ENCODE peak calls at places on chromosomes 4 and X, in six cellular contexts. One of them, this sample, is unnamed.

GRCh38 chrX:150767475-150768131 is 74.4 kb downstream of the MTMR1 start:
- DNase-seq in K562: peak
- DNase-seq in GM12878: no peak
- DNase-seq in HCT116: no peak
- DNase-seq in HepG2: no peak
- DNase-seq in H1: no peak
- DNase-seq in this sample: no peak

GRCh38 chr4:164977243-164978164 is at the start of gene TRIM61:
- DNase-seq in K562: peak
- DNase-seq in GM12878: peak
- DNase-seq in HCT116: no peak
- DNase-seq in HepG2: no peak
- DNase-seq in H1: no peak
- DNase-seq in this sample: no peak

GRCh38 chrX:34365482-34365881 is 233.4 kb upstream of the FAM47A start:
- DNase-seq in K562: no peak
- DNase-seq in GM12878: no peak
- DNase-seq in HCT116: no peak
- DNase-seq in HepG2: no peak
- DNase-seq in H1: no peak
- DNase-seq in this sample: peak

GRCh38 chr4:119011607-119011988 is 122.9 kb downstream of the SYNPO2 start:
- DNase-seq in K562: no peak
- DNase-seq in GM12878: no peak
- DNase-seq in HCT116: no peak
- DNase-seq in HepG2: no peak
- DNase-seq in H1: no peak
- DNase-seq in this sample: no peak

GRCh38 chrX:2462780-2463179 is 38.0 kb downstream of the DHRSX start:
- DNase-seq in K562: no peak
- DNase-seq in GM12878: no peak
- DNase-seq in HCT116: no peak
- DNase-seq in HepG2: no peak
- DNase-seq in H1: no peak
- DNase-seq in this sample: no peak

GRCh38 chr4:115671581-115671980 is 558.2 kb upstream of the NDST4 start:
- DNase-seq in K562: no peak
- DNase-seq in GM12878: no peak
- DNase-seq in HCT116: no peak
- DNase-seq in HepG2: peak
- DNase-seq in H1: no peak
- DNase-seq in this sample: no peak

GRCh38 chrX:153608376-153608775 is 9.4 kb upstream of the CCNQ start:
- DNase-seq in K562: no peak
- DNase-seq in GM12878: no peak
- DNase-seq in HCT116: no peak
- DNase-seq in HepG2: no peak
- DNase-seq in H1: no peak
- DNase-seq in this sample: no peak

GRCh38 chr4:87843936-87844335 is 11.2 kb downstream of the MEPE start:
- DNase-seq in K562: no peak
- DNase-seq in GM12878: no peak
- DNase-seq in HCT116: no peak
- DNase-seq in HepG2: no peak
- DNase-seq in H1: no peak
- DNase-seq in this sample: no peak

GRCh38 chr4:140757220-140757607 is 1.0 kb upstream of the TBC1D9 start:
- DNase-seq in K562: no peak
- DNase-seq in GM12878: no peak
- DNase-seq in HCT116: no peak
- DNase-seq in HepG2: no peak
- DNase-seq in H1: no peak
- DNase-seq in this sample: no peak

GRCh38 chrX:135087867-135088266 is 32.5 kb downstream of the ETDB start:
- DNase-seq in K562: no peak
- DNase-seq in GM12878: no peak
- DNase-seq in HCT116: no peak
- DNase-seq in HepG2: no peak
- DNase-seq in H1: no peak
- DNase-seq in this sample: no peak

GRCh38 chrX:74931214-74931613 is 6.0 kb upstream of the NEXMIF start:
- DNase-seq in K562: peak
- DNase-seq in GM12878: no peak
- DNase-seq in HCT116: no peak
- DNase-seq in HepG2: no peak
- DNase-seq in H1: no peak
- DNase-seq in this sample: no peak
- TF ChIP-seq JUND in K562: no peak
- TF ChIP-seq JUND in GM12878: no peak
- TF ChIP-seq JUND in HCT116: no peak
- TF ChIP-seq JUND in HepG2: no peak
- TF ChIP-seq JUND in H1: no peak
- TF ChIP-seq JUND in this sample: no peak

DNA sequence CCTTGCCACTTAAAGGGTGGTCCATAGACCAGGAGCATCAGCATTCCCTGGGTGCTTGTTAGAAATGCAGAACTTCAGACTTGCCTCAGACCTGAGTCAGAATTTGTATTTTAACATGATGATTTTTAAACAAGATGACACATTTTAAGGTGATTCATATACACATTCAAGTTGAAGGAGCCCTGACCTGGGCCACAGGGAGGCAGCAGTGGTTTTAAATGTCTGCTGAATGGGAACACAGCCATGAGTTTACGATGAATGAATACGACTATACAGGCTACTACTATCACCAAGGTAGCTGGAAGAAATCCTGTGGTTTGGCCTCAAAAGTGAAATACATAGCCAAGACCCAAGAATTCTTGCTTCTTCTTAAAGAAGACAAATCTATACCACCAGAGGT is 2.9 kb downstream of the HDAC8 start:
- DNase-seq in K562: no peak
- DNase-seq in GM12878: no peak
- DNase-seq in HCT116: no peak
- DNase-seq in HepG2: no peak
- DNase-seq in H1: no peak
- DNase-seq in this sample: no peak
- TF ChIP-seq JUND in K562: no peak
- TF ChIP-seq JUND in GM12878: no peak
- TF ChIP-seq JUND in HCT116: no peak
- TF ChIP-seq JUND in HepG2: no peak
- TF ChIP-seq JUND in H1: no peak
- TF ChIP-seq JUND in this sample: no peak

DNA sequence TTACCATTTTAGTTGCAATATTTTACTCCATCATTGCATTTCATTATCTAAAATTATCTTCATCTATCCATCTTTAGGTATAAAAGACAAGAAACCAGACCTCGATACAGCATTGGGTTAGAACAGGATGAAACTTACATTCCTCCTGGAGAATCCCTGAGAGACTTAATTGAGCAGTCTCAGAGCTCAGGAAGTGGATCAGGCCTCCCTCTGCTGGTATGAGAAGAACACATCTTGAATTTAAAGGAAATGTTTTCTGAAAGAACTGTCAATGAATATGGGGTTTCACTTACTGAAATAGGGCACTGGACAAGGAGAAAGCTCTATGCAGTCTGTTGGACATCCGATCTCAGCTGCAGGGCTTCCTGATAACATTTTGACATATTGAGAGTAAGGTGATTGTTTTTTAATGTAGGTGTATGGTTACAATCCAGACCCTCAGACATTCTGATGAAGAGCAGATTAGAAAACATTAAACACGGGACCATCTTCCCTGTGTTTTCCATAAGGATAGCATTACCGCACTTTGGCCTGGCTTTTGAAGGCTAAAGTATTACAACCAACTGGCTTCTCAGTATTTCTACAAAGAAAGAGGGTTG is 367.2 kb downstream of the BMPR1B start:
- DNase-seq in K562: peak
- DNase-seq in GM12878: no peak
- DNase-seq in HCT116: peak
- DNase-seq in HepG2: peak
- DNase-seq in H1: peak
- DNase-seq in this sample: peak
- TF ChIP-seq JUND in K562: no peak
- TF ChIP-seq JUND in GM12878: no peak
- TF ChIP-seq JUND in HCT116: no peak
- TF ChIP-seq JUND in HepG2: no peak
- TF ChIP-seq JUND in H1: no peak
- TF ChIP-seq JUND in this sample: no peak

GRCh38 chr4:7128651-7129050 is 60.8 kb upstream of the GRPEL1 start:
- DNase-seq in K562: no peak
- DNase-seq in GM12878: no peak
- DNase-seq in HCT116: no peak
- DNase-seq in HepG2: no peak
- DNase-seq in H1: no peak
- DNase-seq in this sample: no peak

GRCh38 chr4:7128234-7128633 is 60.4 kb upstream of the GRPEL1 start:
- DNase-seq in K562: no peak
- DNase-seq in GM12878: no peak
- DNase-seq in HCT116: no peak
- DNase-seq in HepG2: no peak
- DNase-seq in H1: no peak
- DNase-seq in this sample: no peak

GRCh38 chr4:7124643-7125442 is 57.0 kb upstream of the GRPEL1 start:
- DNase-seq in K562: peak
- DNase-seq in GM12878: no peak
- DNase-seq in HCT116: no peak
- DNase-seq in HepG2: peak
- DNase-seq in H1: no peak
- DNase-seq in this sample: no peak

GRCh38 chr4:7129871-7130609 is 62.2 kb upstream of the GRPEL1 start:
- DNase-seq in K562: no peak
- DNase-seq in GM12878: no peak
- DNase-seq in HCT116: no peak
- DNase-seq in HepG2: no peak
- DNase-seq in H1: no peak
- DNase-seq in this sample: no peak

DNA sequence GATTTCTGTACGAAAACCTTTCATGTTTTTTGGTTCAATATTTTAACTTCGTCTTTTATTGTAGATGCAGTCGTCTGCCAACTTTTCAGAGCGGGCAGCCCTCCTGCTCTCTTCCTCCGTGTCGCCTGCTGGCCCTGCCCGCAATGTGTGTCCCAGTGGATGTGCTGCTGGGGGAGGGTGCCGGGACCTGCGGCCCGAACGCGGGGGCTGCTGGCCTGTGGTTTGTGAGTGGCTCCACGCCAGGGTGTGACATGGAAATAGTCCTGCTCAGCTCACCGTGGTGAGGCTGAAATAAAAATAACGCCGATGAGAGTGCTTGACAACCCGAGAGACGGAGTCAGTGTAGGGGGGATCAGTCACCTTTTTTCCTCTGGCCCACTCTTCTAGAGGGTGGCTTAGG is 59.7 kb upstream of the GRPEL1 start:
- DNase-seq in K562: peak
- DNase-seq in GM12878: no peak
- DNase-seq in HCT116: no peak
- DNase-seq in HepG2: no peak
- DNase-seq in H1: no peak
- DNase-seq in this sample: no peak
- TF ChIP-seq JUND in K562: no peak
- TF ChIP-seq JUND in GM12878: no peak
- TF ChIP-seq JUND in HCT116: no peak
- TF ChIP-seq JUND in HepG2: no peak
- TF ChIP-seq JUND in H1: no peak
- TF ChIP-seq JUND in this sample: no peak

DNA sequence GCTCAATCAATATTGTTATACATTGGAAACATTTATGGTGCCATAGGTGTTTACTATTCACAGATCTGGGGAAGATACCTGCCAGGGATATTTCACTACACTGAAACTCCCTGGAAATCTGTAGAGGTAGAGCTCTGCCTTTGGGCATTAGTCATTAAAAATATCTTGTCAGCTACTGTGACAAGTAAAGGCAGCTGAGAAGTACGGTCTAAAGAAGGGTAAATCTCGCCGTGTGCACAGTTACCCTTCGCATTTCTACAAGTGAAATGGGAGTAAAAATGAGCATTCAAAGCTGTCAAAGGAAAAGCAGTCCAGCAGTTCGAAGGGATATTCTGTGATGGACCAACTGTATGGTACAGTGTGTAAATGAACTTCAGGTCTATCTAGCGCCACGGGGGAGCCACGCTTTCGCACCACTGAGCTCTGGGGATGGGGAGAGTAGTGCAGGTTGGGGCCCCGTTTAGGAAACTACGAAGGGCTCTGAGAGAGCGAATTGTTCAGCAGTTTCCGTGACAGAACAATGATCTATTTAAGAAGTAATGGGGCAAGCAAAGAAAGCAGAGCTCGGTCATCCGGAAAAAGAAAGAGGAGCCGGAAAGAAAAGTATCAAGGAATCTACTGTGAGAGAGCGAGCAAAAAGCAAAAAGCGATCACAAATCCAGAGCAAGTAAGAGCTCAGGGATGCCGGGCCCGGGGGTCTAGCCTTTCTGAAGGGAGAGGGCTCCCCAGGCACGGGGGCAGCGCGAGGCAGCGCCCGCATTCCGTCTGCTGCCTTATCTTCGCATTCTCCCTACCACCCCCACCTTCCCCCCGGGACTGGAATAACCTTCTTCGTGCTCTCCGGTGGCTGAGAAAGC is 646 bp downstream of the TIGD4 start:
- DNase-seq in K562: peak
- DNase-seq in GM12878: no peak
- DNase-seq in HCT116: no peak
- DNase-seq in HepG2: peak
- DNase-seq in H1: no peak
- DNase-seq in this sample: no peak
- TF ChIP-seq JUND in K562: no peak
- TF ChIP-seq JUND in GM12878: no peak
- TF ChIP-seq JUND in HCT116: no peak
- TF ChIP-seq JUND in HepG2: no peak
- TF ChIP-seq JUND in H1: no peak
- TF ChIP-seq JUND in this sample: no peak